ENCODE peak calls at places on chromosome 13, in five cellular contexts. K is stimulated activated naive B cell treated with anti-CD40 and anti-IgM and Interleukin-4, amounts not matched to agents 10 μg/mL and 1 μg/mL and 100 μg/mL, for 72 hours; Y is IMR-90; S is aorta; M is LoVo. V is an unnamed sample.

GRCh38 chr13:76939215-76939614 is 9.1 kb upstream of the ACOD1 start:
- DNase-seq in K (no peak), Y (peak), S (no peak), M (no peak), V (no peak)

GRCh38 chr13:96650301-96650886 is 343.9 kb downstream of the OXGR1 start:
- DNase-seq in K (no peak), Y (no peak), S (no peak), M (no peak), V (no peak)

GRCh38 chr13:23578411-23579071 is 8.3 kb downstream of the TNFRSF19 start:
- DNase-seq in K (peak), Y (peak), S (peak), M (peak), V (peak)

GRCh38 chr13:73940098-73940497 is 194.1 kb downstream of the KLF12 start:
- DNase-seq in K (no peak), Y (no peak), S (no peak), M (no peak), V (no peak)

GRCh38 chr13:110630566-110631119 is 15.3 kb downstream of the NAXD start:
- DNase-seq in K (no peak), Y (no peak), S (no peak), M (no peak), V (no peak)

GRCh38 chr13:109516196-109516595 is 270.2 kb downstream of the IRS2 start:
- DNase-seq in K (no peak), Y (no peak), S (no peak), M (no peak), V (no peak)

GRCh38 chr13:105497597-105497996 is 1037.9 kb downstream of the EFNB2 start:
- DNase-seq in K (no peak), Y (no peak), S (no peak), M (no peak), V (no peak)

GRCh38 chr13:26663801-26664200 is 96.8 kb downstream of the GPR12 start:
- DNase-seq in K (no peak), Y (no peak), S (no peak), M (no peak), V (no peak)

GRCh38 chr13:108919036-108919907 is 289.9 kb downstream of the MYO16 start:
- DNase-seq in K (no peak), Y (peak), S (no peak), M (peak), V (no peak)

GRCh38 chr13:77896536-77896935 is 22.1 kb downstream of the EDNRB start:
- DNase-seq in K (no peak), Y (peak), S (no peak), M (no peak), V (no peak)

GRCh38 chr13:33174491-33174890 is 111.1 kb downstream of the STARD13 start:
- DNase-seq in K (no peak), Y (no peak), S (no peak), M (no peak), V (no peak)

GRCh38 chr13:28679628-28680027 is 20.7 kb downstream of the POMP start:
- DNase-seq in K (no peak), Y (peak), S (no peak), M (no peak), V (no peak)

GRCh38 chr13:73945871-73946270 is 188.3 kb downstream of the KLF12 start:
- DNase-seq in K (no peak), Y (no peak), S (peak), M (no peak), V (no peak)

GRCh38 chr13:73168226-73168992 is 109.6 kb downstream of the KLF5 start:
- DNase-seq in K (no peak), Y (peak), S (no peak), M (no peak), V (no peak)

GRCh38 chr13:66673401-66673800 is 556.7 kb downstream of the PCDH9 start:
- DNase-seq in K (no peak), Y (peak), S (no peak), M (no peak), V (no peak)

GRCh38 chr13:107367258-107367657 is 799.3 kb upstream of the ARGLU1 start:
- DNase-seq in K (no peak), Y (peak), S (no peak), M (no peak), V (no peak)

GRCh38 chr13:24502567-24503375 is 9.8 kb downstream of the PARP4 start:
- DNase-seq in K (no peak), Y (peak), S (no peak), M (peak), V (no peak)

V was measured in naive thymus-derived CD8-positive, alpha-beta T cell.